ENCODE peak calls at places on chromosomes 3 and 15, in four cellular contexts. One of them, this sample, is unnamed.

GRCh38 chr3:119304201-119304713 is 10.1 kb downstream of the ARHGAP31 start:
- DNase-seq in heart left ventricle: no peak
- DNase-seq in stomach: no peak
- DNase-seq in K562: no peak
- DNase-seq in this sample: no peak

GRCh38 chr3:177385831-177386301 is 188.6 kb upstream of the TBL1XR1 start:
- DNase-seq in heart left ventricle: no peak
- DNase-seq in stomach: no peak
- DNase-seq in K562: no peak
- DNase-seq in this sample: no peak

GRCh38 chr3:173096994-173097785 is 43.8 kb downstream of the SPATA16 start:
- DNase-seq in heart left ventricle: no peak
- DNase-seq in stomach: no peak
- DNase-seq in K562: no peak
- DNase-seq in this sample: no peak

GRCh38 chr3:177287231-177287630 is 89.9 kb upstream of the TBL1XR1 start:
- DNase-seq in heart left ventricle: no peak
- DNase-seq in stomach: no peak
- DNase-seq in K562: no peak
- DNase-seq in this sample: no peak

GRCh38 chr15:24857777-24858176 is 97.0 kb upstream of the SNRPN start:
- DNase-seq in heart left ventricle: no peak
- DNase-seq in stomach: no peak
- DNase-seq in K562: no peak
- DNase-seq in this sample: no peak

GRCh38 chr15:82864967-82865366 is 55.5 kb downstream of the WHAMM start:
- DNase-seq in heart left ventricle: no peak
- DNase-seq in stomach: peak; percentile 3
- DNase-seq in K562: no peak
- DNase-seq in this sample: no peak

GRCh38 chr3:160876568-160877100 is 120.6 kb downstream of the PPM1L start:
- DNase-seq in heart left ventricle: no peak
- DNase-seq in stomach: no peak
- DNase-seq in K562: no peak
- DNase-seq in this sample: no peak

GRCh38 chr3:153277029-153277428 is 115.0 kb downstream of the RAP2B start:
- DNase-seq in heart left ventricle: no peak
- DNase-seq in stomach: no peak
- DNase-seq in K562: no peak
- DNase-seq in this sample: no peak

GRCh38 chr3:50609743-50610085 is 1.9 kb downstream of the CISH start:
- DNase-seq in heart left ventricle: no peak
- DNase-seq in stomach: no peak
- DNase-seq in K562: no peak
- DNase-seq in this sample: no peak

GRCh38 chr3:125062904-125063618 is 7.3 kb upstream of the HEG1 start:
- DNase-seq in heart left ventricle: no peak
- DNase-seq in stomach: peak; percentile 40
- DNase-seq in K562: no peak
- DNase-seq in this sample: peak; percentile 43

GRCh38 chr3:51947215-51947900 is 5.2 kb downstream of the PARP3 start:
- DNase-seq in heart left ventricle: no peak
- DNase-seq in stomach: no peak
- DNase-seq in K562: no peak
- DNase-seq in this sample: no peak

GRCh38 chr15:80399508-80399907 is 4.7 kb upstream of the ARNT2 start:
- DNase-seq in heart left ventricle: no peak
- DNase-seq in stomach: no peak
- DNase-seq in K562: no peak
- DNase-seq in this sample: no peak

GRCh38 chr3:150243466-150243865 is 164.6 kb upstream of the TSC22D2 start:
- DNase-seq in heart left ventricle: no peak
- DNase-seq in stomach: no peak
- DNase-seq in K562: no peak
- DNase-seq in this sample: no peak

GRCh38 chr15:35136552-35136951 is 51.5 kb upstream of the NANOGP8 start:
- DNase-seq in heart left ventricle: no peak
- DNase-seq in stomach: no peak
- DNase-seq in K562: no peak
- DNase-seq in this sample: no peak

GRCh38 chr3:44132061-44132460 is 109.6 kb upstream of the TOPAZ1 start:
- DNase-seq in heart left ventricle: no peak
- DNase-seq in stomach: no peak
- DNase-seq in K562: no peak
- DNase-seq in this sample: no peak

GRCh38 chr3:30984855-30985793 is 90.7 kb upstream of the GADL1 start:
- DNase-seq in heart left ventricle: no peak
- DNase-seq in stomach: no peak
- DNase-seq in K562: no peak
- DNase-seq in this sample: no peak

GRCh38 chr15:75230016-75230343 is 28.2 kb upstream of the GOLGA6C start:
- DNase-seq in heart left ventricle: no peak
- DNase-seq in stomach: no peak
- DNase-seq in K562: no peak
- DNase-seq in this sample: no peak

GRCh38 chr3:98744283-98744682 is 18.9 kb upstream of the ST3GAL6 start:
- DNase-seq in heart left ventricle: no peak
- DNase-seq in stomach: no peak
- DNase-seq in K562: no peak
- DNase-seq in this sample: no peak

GRCh38 chr3:172246107-172246870 is 202.0 kb downstream of the GHSR start:
- DNase-seq in heart left ventricle: no peak
- DNase-seq in stomach: peak; percentile 68
- DNase-seq in K562: no peak
- DNase-seq in this sample: peak; percentile 42

GRCh38 chr15:38525489-38525888 is 39.1 kb downstream of the RASGRP1 start:
- DNase-seq in heart left ventricle: no peak
- DNase-seq in stomach: no peak
- DNase-seq in K562: no peak
- DNase-seq in this sample: no peak

GRCh38 chr3:123322866-123323265 is 121.1 kb downstream of the SEC22A start:
- DNase-seq in heart left ventricle: no peak
- DNase-seq in stomach: no peak
- DNase-seq in K562: no peak
- DNase-seq in this sample: no peak

GRCh38 chr3:49646236-49646635 is 27.9 kb upstream of the APEH start:
- DNase-seq in heart left ventricle: no peak
- DNase-seq in stomach: no peak
- DNase-seq in K562: no peak
- DNase-seq in this sample: no peak

GRCh38 chr3:179973931-179974361 is 62.8 kb downstream of the PEX5L start:
- DNase-seq in heart left ventricle: no peak
- DNase-seq in stomach: no peak
- DNase-seq in K562: no peak
- DNase-seq in this sample: no peak

GRCh38 chr3:188284455-188285212 is 130.7 kb downstream of the LPP start:
- DNase-seq in heart left ventricle: no peak
- DNase-seq in stomach: no peak
- DNase-seq in K562: no peak
- DNase-seq in this sample: no peak
- H3K27me3 ChIP-seq in heart left ventricle: no peaks in the 10 kb centered on the region
- H3K27me3 ChIP-seq in stomach: no peaks in the 10 kb centered on the region
- H3K27me3 ChIP-seq in K562: no peaks in the 10 kb centered on the region
- H3K27me3 ChIP-seq in this sample: no peaks in the 10 kb centered on the region

DNA sequence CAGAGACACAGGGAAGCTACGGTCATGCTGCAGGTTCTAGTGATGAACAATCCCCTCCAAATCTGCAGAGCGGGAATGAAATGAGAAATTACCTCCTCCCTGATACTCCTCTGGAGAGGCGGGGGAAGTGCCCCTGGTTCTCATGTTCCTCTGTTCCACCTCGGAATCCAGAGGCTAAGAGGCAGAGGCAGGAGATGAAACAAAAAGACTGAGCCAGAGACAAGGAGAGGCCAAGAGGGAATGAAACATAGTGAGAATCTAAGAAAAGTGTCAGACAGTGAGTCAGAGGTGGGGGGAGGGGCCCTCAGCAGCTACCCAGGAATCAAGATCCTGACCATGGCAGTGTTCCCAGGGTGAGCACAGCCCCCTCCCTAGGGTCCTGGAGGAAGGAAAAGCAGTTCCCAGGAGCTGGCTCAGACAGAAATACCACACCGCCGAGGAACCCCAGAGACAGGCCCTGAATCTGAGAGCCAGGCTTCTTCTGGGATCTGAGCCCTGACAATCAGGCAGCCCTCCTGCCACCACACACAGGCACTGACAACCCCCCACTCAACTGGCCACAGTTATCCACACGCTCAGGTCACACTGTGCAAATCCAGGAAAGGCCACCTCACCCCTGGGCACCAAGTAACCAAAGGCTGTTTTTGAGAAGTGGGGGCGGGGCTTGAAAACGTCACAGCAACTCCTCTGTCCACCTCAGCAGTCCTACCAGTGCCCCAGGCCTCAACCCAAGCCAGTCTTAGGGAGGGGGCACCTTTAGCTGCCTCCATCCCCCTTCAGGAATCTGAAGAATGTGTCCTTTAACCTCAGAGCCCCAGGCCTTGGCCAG is 2.4 kb downstream of the CSRNP1 start:
- DNase-seq in heart left ventricle: peak; percentile 91
- DNase-seq in stomach: peak; percentile 78
- DNase-seq in K562: peak; percentile 62
- DNase-seq in this sample: peak; percentile 91
- TF ChIP-seq POLR2A in heart left ventricle: peak; percentile 51
- TF ChIP-seq POLR2A in stomach: no peak
- TF ChIP-seq POLR2A in K562: no peak
- TF ChIP-seq POLR2A in this sample: peak; percentile 33

GRCh38 chr3:58013099-58013498 is 4.9 kb downstream of the FLNB start:
- DNase-seq in heart left ventricle: no peak
- DNase-seq in stomach: no peak
- DNase-seq in K562: no peak
- DNase-seq in this sample: no peak
- H3K4me1 ChIP-seq in heart left ventricle: peaks cover 36% of the 10 kb centered on the region
- H3K4me1 ChIP-seq in stomach: peaks cover 64% of the 10 kb centered on the region
- H3K4me1 ChIP-seq in K562: no peaks in the 10 kb centered on the region
- H3K4me1 ChIP-seq in this sample: peaks cover 77% of the 10 kb centered on the region

GRCh38 chr3:72133329-72134011 is 348.5 kb upstream of the PROK2 start:
- DNase-seq in heart left ventricle: no peak
- DNase-seq in stomach: no peak
- DNase-seq in K562: no peak
- DNase-seq in this sample: no peak
- H3K27me3 ChIP-seq in heart left ventricle: no peaks in the 10 kb centered on the region
- H3K27me3 ChIP-seq in stomach: no peaks in the 10 kb centered on the region
- H3K27me3 ChIP-seq in K562: no peaks in the 10 kb centered on the region
- H3K27me3 ChIP-seq in this sample: no peaks in the 10 kb centered on the region

DNA sequence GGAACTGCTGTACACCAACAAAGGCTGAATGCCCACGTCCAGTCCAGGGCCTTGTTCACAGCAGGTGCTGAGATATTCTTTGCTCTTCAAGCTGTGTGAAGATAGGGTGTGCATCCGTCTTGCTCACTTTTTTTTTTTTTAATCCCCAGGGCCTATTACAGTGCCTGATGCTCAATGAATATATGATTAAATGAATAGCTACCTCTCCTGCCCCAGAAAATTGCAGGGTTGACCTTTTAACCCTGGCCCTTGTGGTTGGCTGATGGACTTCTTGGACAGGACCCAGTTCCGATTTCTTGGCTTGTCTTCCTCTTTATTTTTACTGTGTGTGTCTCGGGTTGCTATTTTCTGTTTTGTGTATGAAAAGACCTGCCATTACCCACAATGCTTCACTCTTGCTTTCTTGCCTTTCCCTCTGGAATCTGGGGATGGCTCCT is 2.9 kb upstream of the FYTTD1 start:
- DNase-seq in heart left ventricle: no peak
- DNase-seq in stomach: no peak
- DNase-seq in K562: no peak
- DNase-seq in this sample: peak; percentile 34
- TF ChIP-seq POLR2A in heart left ventricle: no peak
- TF ChIP-seq POLR2A in stomach: no peak
- TF ChIP-seq POLR2A in K562: no peak
- TF ChIP-seq POLR2A in this sample: no peak

GRCh38 chr3:16908878-16909277 is 24.1 kb downstream of the PLCL2 start:
- DNase-seq in heart left ventricle: no peak
- DNase-seq in stomach: no peak
- DNase-seq in K562: no peak
- DNase-seq in this sample: no peak
- H3K4me1 ChIP-seq in heart left ventricle: peaks cover 46% of the 10 kb centered on the region
- H3K4me1 ChIP-seq in stomach: peaks cover 10% of the 10 kb centered on the region
- H3K4me1 ChIP-seq in K562: peaks cover 8% of the 10 kb centered on the region
- H3K4me1 ChIP-seq in this sample: peaks cover 38% of the 10 kb centered on the region